ENCODE peak calls at places on chromosomes 13 and 19, in six cellular contexts. One of them, this sample, is unnamed.

GRCh38 chr19:17215125-17215971 is at the start of gene USE1:
- DNase-seq in body of pancreas: peak; percentile 94
- DNase-seq in H1: peak; percentile 93
- DNase-seq in mesenchymal stem cell: peak; percentile 92
- DNase-seq in psoas muscle: peak; percentile 95
- DNase-seq in neural progenitor cell: peak; percentile 96
- DNase-seq in this sample: peak; percentile 76

GRCh38 chr13:52428295-52428694 is 22.1 kb downstream of the VPS36 start:
- DNase-seq in body of pancreas: peak; percentile 9
- DNase-seq in H1: no peak
- DNase-seq in mesenchymal stem cell: no peak
- DNase-seq in psoas muscle: no peak
- DNase-seq in neural progenitor cell: no peak
- DNase-seq in this sample: no peak

GRCh38 chr19:51131780-51132680 is 7.3 kb downstream of the SIGLEC9 start:
- DNase-seq in body of pancreas: peak; percentile 63
- DNase-seq in H1: no peak
- DNase-seq in mesenchymal stem cell: peak; percentile 92
- DNase-seq in psoas muscle: no peak
- DNase-seq in neural progenitor cell: peak; percentile 43
- DNase-seq in this sample: no peak

GRCh38 chr19:21612403-21612872 is 107.0 kb downstream of the ZNF429 start:
- DNase-seq in body of pancreas: no peak
- DNase-seq in H1: no peak
- DNase-seq in mesenchymal stem cell: no peak
- DNase-seq in psoas muscle: no peak
- DNase-seq in neural progenitor cell: no peak
- DNase-seq in this sample: no peak

GRCh38 chr19:34707661-34708060 is 26.4 kb upstream of the ZNF181 start:
- DNase-seq in body of pancreas: peak; percentile 79
- DNase-seq in H1: no peak
- DNase-seq in mesenchymal stem cell: no peak
- DNase-seq in psoas muscle: no peak
- DNase-seq in neural progenitor cell: no peak
- DNase-seq in this sample: no peak

GRCh38 chr13:100542546-100543156 is 45.9 kb downstream of the GGACT start:
- DNase-seq in body of pancreas: no peak
- DNase-seq in H1: peak; percentile 44
- DNase-seq in mesenchymal stem cell: peak; percentile 51
- DNase-seq in psoas muscle: no peak
- DNase-seq in neural progenitor cell: no peak
- DNase-seq in this sample: no peak

GRCh38 chr13:86881390-86881789 is 789.8 kb upstream of the SLITRK5 start:
- DNase-seq in body of pancreas: no peak
- DNase-seq in H1: no peak
- DNase-seq in mesenchymal stem cell: no peak
- DNase-seq in psoas muscle: no peak
- DNase-seq in neural progenitor cell: no peak
- DNase-seq in this sample: peak; percentile 66

GRCh38 chr13:25468330-25469178 is 96.8 kb downstream of the ATP8A2 start:
- DNase-seq in body of pancreas: peak; percentile 5
- DNase-seq in H1: peak; percentile 82
- DNase-seq in mesenchymal stem cell: no peak
- DNase-seq in psoas muscle: no peak
- DNase-seq in neural progenitor cell: peak; percentile 84
- DNase-seq in this sample: no peak

GRCh38 chr13:26412961-26413716 is 144.3 kb upstream of the WASF3 start:
- DNase-seq in body of pancreas: no peak
- DNase-seq in H1: no peak
- DNase-seq in mesenchymal stem cell: no peak
- DNase-seq in psoas muscle: no peak
- DNase-seq in neural progenitor cell: no peak
- DNase-seq in this sample: no peak

GRCh38 chr13:109288151-109288709 is 498.2 kb downstream of the IRS2 start:
- DNase-seq in body of pancreas: no peak
- DNase-seq in H1: no peak
- DNase-seq in mesenchymal stem cell: no peak
- DNase-seq in psoas muscle: no peak
- DNase-seq in neural progenitor cell: no peak
- DNase-seq in this sample: no peak

GRCh38 chr19:54882758-54883157 is 8.7 kb downstream of the FCAR start:
- DNase-seq in body of pancreas: no peak
- DNase-seq in H1: no peak
- DNase-seq in mesenchymal stem cell: no peak
- DNase-seq in psoas muscle: no peak
- DNase-seq in neural progenitor cell: no peak
- DNase-seq in this sample: no peak

GRCh38 chr19:7506385-7507328 is 9.2 kb upstream of the ZNF358 start:
- DNase-seq in body of pancreas: peak; percentile 96
- DNase-seq in H1: peak; percentile 98
- DNase-seq in mesenchymal stem cell: peak; percentile 92
- DNase-seq in psoas muscle: peak; percentile 89
- DNase-seq in neural progenitor cell: peak; percentile 91
- DNase-seq in this sample: peak; percentile 95

GRCh38 chr19:43439183-43440063 is 24.7 kb downstream of the TEX101 start:
- DNase-seq in body of pancreas: no peak
- DNase-seq in H1: no peak
- DNase-seq in mesenchymal stem cell: no peak
- DNase-seq in psoas muscle: no peak
- DNase-seq in neural progenitor cell: no peak
- DNase-seq in this sample: no peak

GRCh38 chr13:113620036-113620435 is 35.5 kb downstream of the TFDP1 start:
- DNase-seq in body of pancreas: no peak
- DNase-seq in H1: no peak
- DNase-seq in mesenchymal stem cell: no peak
- DNase-seq in psoas muscle: peak; percentile 35
- DNase-seq in neural progenitor cell: no peak
- DNase-seq in this sample: no peak

GRCh38 chr19:3083964-3084363 is 10.2 kb upstream of the GNA11 start:
- DNase-seq in body of pancreas: no peak
- DNase-seq in H1: no peak
- DNase-seq in mesenchymal stem cell: no peak
- DNase-seq in psoas muscle: no peak
- DNase-seq in neural progenitor cell: no peak
- DNase-seq in this sample: no peak

GRCh38 chr13:113882266-113882627 is 18.4 kb upstream of the GAS6 start:
- DNase-seq in body of pancreas: peak; percentile 52
- DNase-seq in H1: no peak
- DNase-seq in mesenchymal stem cell: no peak
- DNase-seq in psoas muscle: peak; percentile 81
- DNase-seq in neural progenitor cell: no peak
- DNase-seq in this sample: no peak

GRCh38 chr13:56713656-56714055 is 427.1 kb upstream of the PRR20A start:
- DNase-seq in body of pancreas: no peak
- DNase-seq in H1: no peak
- DNase-seq in mesenchymal stem cell: no peak
- DNase-seq in psoas muscle: no peak
- DNase-seq in neural progenitor cell: no peak
- DNase-seq in this sample: no peak

GRCh38 chr19:37221136-37221535 is 3.1 kb downstream of the ZNF383 start:
- DNase-seq in body of pancreas: no peak
- DNase-seq in H1: no peak
- DNase-seq in mesenchymal stem cell: no peak
- DNase-seq in psoas muscle: no peak
- DNase-seq in neural progenitor cell: no peak
- DNase-seq in this sample: no peak

GRCh38 chr13:20099319-20099718 is 61.5 kb downstream of the GJA3 start:
- DNase-seq in body of pancreas: no peak
- DNase-seq in H1: peak; percentile 77
- DNase-seq in mesenchymal stem cell: no peak
- DNase-seq in psoas muscle: no peak
- DNase-seq in neural progenitor cell: no peak
- DNase-seq in this sample: no peak

GRCh38 chr19:44807162-44807561 is 1.7 kb upstream of the BCAM start:
- DNase-seq in body of pancreas: peak; percentile 46
- DNase-seq in H1: no peak
- DNase-seq in mesenchymal stem cell: no peak
- DNase-seq in psoas muscle: no peak
- DNase-seq in neural progenitor cell: no peak
- DNase-seq in this sample: no peak

GRCh38 chr13:90502143-90502542 is 845.3 kb upstream of the MIR17HG start:
- DNase-seq in body of pancreas: peak; percentile 26
- DNase-seq in H1: no peak
- DNase-seq in mesenchymal stem cell: no peak
- DNase-seq in psoas muscle: no peak
- DNase-seq in neural progenitor cell: no peak
- DNase-seq in this sample: no peak

GRCh38 chr19:18460900-18461299 is 23.0 kb upstream of the ISYNA1 start:
- DNase-seq in body of pancreas: no peak
- DNase-seq in H1: no peak
- DNase-seq in mesenchymal stem cell: no peak
- DNase-seq in psoas muscle: no peak
- DNase-seq in neural progenitor cell: no peak
- DNase-seq in this sample: no peak

GRCh38 chr13:75901509-75901908 is 265.4 kb downstream of the LMO7 start:
- DNase-seq in body of pancreas: no peak
- DNase-seq in H1: no peak
- DNase-seq in mesenchymal stem cell: peak; percentile 6
- DNase-seq in psoas muscle: no peak
- DNase-seq in neural progenitor cell: no peak
- DNase-seq in this sample: no peak

GRCh38 chr13:43573361-43573740 is 213.4 kb downstream of the ENOX1 start:
- DNase-seq in body of pancreas: no peak
- DNase-seq in H1: no peak
- DNase-seq in mesenchymal stem cell: peak; percentile 32
- DNase-seq in psoas muscle: no peak
- DNase-seq in neural progenitor cell: no peak
- DNase-seq in this sample: no peak

GRCh38 chr13:24063281-24063851 is 97.2 kb upstream of the SPATA13 start:
- DNase-seq in body of pancreas: no peak
- DNase-seq in H1: no peak
- DNase-seq in mesenchymal stem cell: no peak
- DNase-seq in psoas muscle: no peak
- DNase-seq in neural progenitor cell: no peak
- DNase-seq in this sample: no peak

GRCh38 chr13:67119481-67119883 is 110.7 kb downstream of the PCDH9 start:
- DNase-seq in body of pancreas: no peak
- DNase-seq in H1: no peak
- DNase-seq in mesenchymal stem cell: peak; percentile 90
- DNase-seq in psoas muscle: no peak
- DNase-seq in neural progenitor cell: no peak
- DNase-seq in this sample: no peak

GRCh38 chr13:50123862-50124535 is 108.8 kb downstream of the KCNRG start:
- DNase-seq in body of pancreas: peak; percentile 98
- DNase-seq in H1: peak; percentile 87
- DNase-seq in mesenchymal stem cell: peak; percentile 96
- DNase-seq in psoas muscle: peak; percentile 94
- DNase-seq in neural progenitor cell: peak; percentile 81
- DNase-seq in this sample: no peak

GRCh38 chr13:50124536-50125305 is 109.5 kb downstream of the KCNRG start:
- DNase-seq in body of pancreas: no peak
- DNase-seq in H1: peak; percentile 87
- DNase-seq in mesenchymal stem cell: peak; percentile 84
- DNase-seq in psoas muscle: peak; percentile 99
- DNase-seq in neural progenitor cell: peak; percentile 85
- DNase-seq in this sample: no peak

GRCh38 chr13:50123002-50123401 is 107.8 kb downstream of the KCNRG start:
- DNase-seq in body of pancreas: no peak
- DNase-seq in H1: no peak
- DNase-seq in mesenchymal stem cell: no peak
- DNase-seq in psoas muscle: no peak
- DNase-seq in neural progenitor cell: no peak
- DNase-seq in this sample: no peak

GRCh38 chr13:50122465-50122864 is 107.2 kb downstream of the KCNRG start:
- DNase-seq in body of pancreas: no peak
- DNase-seq in H1: no peak
- DNase-seq in mesenchymal stem cell: no peak
- DNase-seq in psoas muscle: no peak
- DNase-seq in neural progenitor cell: peak; percentile 13
- DNase-seq in this sample: no peak

DNA sequence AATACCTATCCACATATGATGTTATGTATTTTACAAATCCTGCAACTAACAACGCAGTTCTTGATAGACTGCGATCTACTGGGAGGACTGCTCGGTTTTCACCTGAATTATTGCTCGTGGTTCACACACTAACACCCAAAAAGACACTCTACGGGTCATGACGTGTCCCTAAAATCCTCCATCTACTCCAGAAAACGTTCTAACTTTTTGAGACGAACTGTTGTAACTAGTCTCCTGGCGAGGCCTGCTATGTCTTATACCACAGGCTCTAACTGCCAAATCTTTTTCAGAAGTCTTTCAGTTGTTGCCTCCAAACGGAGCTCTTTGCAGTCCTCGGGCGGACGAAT is 108.2 kb downstream of the KCNRG start:
- DNase-seq in body of pancreas: no peak
- DNase-seq in H1: no peak
- DNase-seq in mesenchymal stem cell: no peak
- DNase-seq in psoas muscle: no peak
- DNase-seq in neural progenitor cell: no peak
- DNase-seq in this sample: no peak
- H3K4me1 ChIP-seq in body of pancreas: peaks cover 43% of the 10 kb centered on the region
- H3K4me1 ChIP-seq in H1: peaks cover 2% of the 10 kb centered on the region
- H3K4me1 ChIP-seq in mesenchymal stem cell: peaks cover 22% of the 10 kb centered on the region
- H3K4me1 ChIP-seq in psoas muscle: peaks cover 40% of the 10 kb centered on the region
- H3K4me1 ChIP-seq in neural progenitor cell: peaks cover 16% of the 10 kb centered on the region
- H3K4me1 ChIP-seq in this sample: peaks cover 2% of the 10 kb centered on the region

GRCh38 chr19:38228491-38229439 is 4.7 kb upstream of the DPF1 start:
- DNase-seq in body of pancreas: no peak
- DNase-seq in H1: peak; percentile 78
- DNase-seq in mesenchymal stem cell: no peak
- DNase-seq in psoas muscle: no peak
- DNase-seq in neural progenitor cell: peak; percentile 87
- DNase-seq in this sample: no peak
- H3K4me3 ChIP-seq in body of pancreas: no peak overlapping the region
- H3K4me3 ChIP-seq in H1: peak overlapping the region; percentile 62
- H3K4me3 ChIP-seq in mesenchymal stem cell: peak overlapping the region; percentile 29
- H3K4me3 ChIP-seq in psoas muscle: peak overlapping the region; percentile 9
- H3K4me3 ChIP-seq in neural progenitor cell: peak overlapping the region; percentile 78
- H3K4me3 ChIP-seq in this sample: peak overlapping the region; percentile 51

GRCh38 chr19:47316513-47316912 is 6.9 kb downstream of the C5AR1 start:
- DNase-seq in body of pancreas: no peak
- DNase-seq in H1: no peak
- DNase-seq in mesenchymal stem cell: no peak
- DNase-seq in psoas muscle: no peak
- DNase-seq in neural progenitor cell: no peak
- DNase-seq in this sample: no peak

GRCh38 chr19:47310819-47311218 is 1.2 kb downstream of the C5AR1 start:
- DNase-seq in body of pancreas: peak; percentile 70
- DNase-seq in H1: no peak
- DNase-seq in mesenchymal stem cell: no peak
- DNase-seq in psoas muscle: no peak
- DNase-seq in neural progenitor cell: no peak
- DNase-seq in this sample: no peak

GRCh38 chr19:47312366-47313006 is 2.8 kb downstream of the C5AR1 start:
- DNase-seq in body of pancreas: no peak
- DNase-seq in H1: no peak
- DNase-seq in mesenchymal stem cell: no peak
- DNase-seq in psoas muscle: no peak
- DNase-seq in neural progenitor cell: no peak
- DNase-seq in this sample: no peak

GRCh38 chr19:47313754-47314133 is 4.1 kb downstream of the C5AR1 start:
- DNase-seq in body of pancreas: no peak
- DNase-seq in H1: no peak
- DNase-seq in mesenchymal stem cell: no peak
- DNase-seq in psoas muscle: no peak
- DNase-seq in neural progenitor cell: no peak
- DNase-seq in this sample: no peak

GRCh38 chr19:47315125-47315821 is 5.6 kb downstream of the C5AR1 start:
- DNase-seq in body of pancreas: peak; percentile 84
- DNase-seq in H1: no peak
- DNase-seq in mesenchymal stem cell: peak; percentile 95
- DNase-seq in psoas muscle: no peak
- DNase-seq in neural progenitor cell: no peak
- DNase-seq in this sample: no peak
- H3K27ac ChIP-seq in body of pancreas: no peak overlapping the region
- H3K27ac ChIP-seq in H1: no peak overlapping the region
- H3K27ac ChIP-seq in mesenchymal stem cell: no peak overlapping the region
- H3K27ac ChIP-seq in psoas muscle: no peak overlapping the region
- H3K27ac ChIP-seq in neural progenitor cell: no peak overlapping the region
- H3K27ac ChIP-seq in this sample: no peak overlapping the region

GRCh38 chr13:59873856-59874255 is 289.9 kb downstream of the DIAPH3 start:
- DNase-seq in body of pancreas: no peak
- DNase-seq in H1: no peak
- DNase-seq in mesenchymal stem cell: no peak
- DNase-seq in psoas muscle: no peak
- DNase-seq in neural progenitor cell: no peak
- DNase-seq in this sample: no peak
- H3K4me1 ChIP-seq in body of pancreas: no peaks in the 10 kb centered on the region
- H3K4me1 ChIP-seq in H1: no peaks in the 10 kb centered on the region
- H3K4me1 ChIP-seq in mesenchymal stem cell: peaks cover 2% of the 10 kb centered on the region
- H3K4me1 ChIP-seq in psoas muscle: no peaks in the 10 kb centered on the region
- H3K4me1 ChIP-seq in neural progenitor cell: no peaks in the 10 kb centered on the region
- H3K4me1 ChIP-seq in this sample: no peaks in the 10 kb centered on the region

This sample was measured in iPS DF 6.9.